ENCODE peak calls at places on chromosomes 2 and 18, in four cellular contexts. One of them, this sample, is unnamed.

GRCh38 chr18:10020176-10020575 is 106.4 kb downstream of the VAPA start:
- DNase-seq in upper lobe of right lung: no peak
- DNase-seq in stimulated activated CD4-positive, alpha-beta T cell treated with anti-CD3 and anti-CD28 coated beads, TNF-alpha, amount 100 ng/mL, for 4 hours: no peak
- DNase-seq in activated naive CD8-positive, alpha-beta T cell treated with anti-CD3 and anti-CD28 coated beads for 36 hours: no peak
- DNase-seq in this sample: no peak

GRCh38 chr2:231613655-231614558 is 21.2 kb downstream of the TEX44 start:
- DNase-seq in stimulated activated CD4-positive, alpha-beta T cell treated with anti-CD3 and anti-CD28 coated beads, TNF-alpha, amount 100 ng/mL, for 4 hours: peak
- DNase-seq in upper lobe of right lung: peak
- DNase-seq in activated naive CD8-positive, alpha-beta T cell treated with anti-CD3 and anti-CD28 coated beads for 36 hours: peak
- DNase-seq in this sample: no peak

GRCh38 chr18:8984131-8984670 is 118.3 kb upstream of the NDUFV2 start:
- DNase-seq in activated naive CD8-positive, alpha-beta T cell treated with anti-CD3 and anti-CD28 coated beads for 36 hours: no peak
- DNase-seq in stimulated activated CD4-positive, alpha-beta T cell treated with anti-CD3 and anti-CD28 coated beads, TNF-alpha, amount 100 ng/mL, for 4 hours: no peak
- DNase-seq in upper lobe of right lung: no peak
- DNase-seq in this sample: no peak

GRCh38 chr2:231008131-231008530 is 12.2 kb downstream of the SPATA3 start:
- DNase-seq in upper lobe of right lung: no peak
- DNase-seq in stimulated activated CD4-positive, alpha-beta T cell treated with anti-CD3 and anti-CD28 coated beads, TNF-alpha, amount 100 ng/mL, for 4 hours: no peak
- DNase-seq in activated naive CD8-positive, alpha-beta T cell treated with anti-CD3 and anti-CD28 coated beads for 36 hours: no peak
- DNase-seq in this sample: no peak

GRCh38 chr2:72513011-72513410 is 312.8 kb downstream of the EXOC6B start:
- DNase-seq in stimulated activated CD4-positive, alpha-beta T cell treated with anti-CD3 and anti-CD28 coated beads, TNF-alpha, amount 100 ng/mL, for 4 hours: no peak
- DNase-seq in upper lobe of right lung: no peak
- DNase-seq in activated naive CD8-positive, alpha-beta T cell treated with anti-CD3 and anti-CD28 coated beads for 36 hours: no peak
- DNase-seq in this sample: no peak

GRCh38 chr18:11654736-11655604 is 34.1 kb upstream of the GNAL start:
- DNase-seq in activated naive CD8-positive, alpha-beta T cell treated with anti-CD3 and anti-CD28 coated beads for 36 hours: peak
- DNase-seq in stimulated activated CD4-positive, alpha-beta T cell treated with anti-CD3 and anti-CD28 coated beads, TNF-alpha, amount 100 ng/mL, for 4 hours: peak
- DNase-seq in upper lobe of right lung: peak
- DNase-seq in this sample: peak

GRCh38 chr18:31876707-31877106 is 66.2 kb downstream of the TRAPPC8 start:
- DNase-seq in stimulated activated CD4-positive, alpha-beta T cell treated with anti-CD3 and anti-CD28 coated beads, TNF-alpha, amount 100 ng/mL, for 4 hours: no peak
- DNase-seq in upper lobe of right lung: no peak
- DNase-seq in activated naive CD8-positive, alpha-beta T cell treated with anti-CD3 and anti-CD28 coated beads for 36 hours: no peak
- DNase-seq in this sample: no peak

GRCh38 chr2:73971722-73972121 is 13.0 kb upstream of the TET3 start:
- DNase-seq in stimulated activated CD4-positive, alpha-beta T cell treated with anti-CD3 and anti-CD28 coated beads, TNF-alpha, amount 100 ng/mL, for 4 hours: no peak
- DNase-seq in upper lobe of right lung: no peak
- DNase-seq in activated naive CD8-positive, alpha-beta T cell treated with anti-CD3 and anti-CD28 coated beads for 36 hours: no peak
- DNase-seq in this sample: no peak

GRCh38 chr2:174774828-174775227 is 10.6 kb upstream of the CHRNA1 start:
- DNase-seq in activated naive CD8-positive, alpha-beta T cell treated with anti-CD3 and anti-CD28 coated beads for 36 hours: no peak
- DNase-seq in stimulated activated CD4-positive, alpha-beta T cell treated with anti-CD3 and anti-CD28 coated beads, TNF-alpha, amount 100 ng/mL, for 4 hours: no peak
- DNase-seq in upper lobe of right lung: no peak
- DNase-seq in this sample: no peak

GRCh38 chr2:143802242-143802641 is 673.0 kb downstream of the ARHGAP15 start:
- DNase-seq in stimulated activated CD4-positive, alpha-beta T cell treated with anti-CD3 and anti-CD28 coated beads, TNF-alpha, amount 100 ng/mL, for 4 hours: no peak
- DNase-seq in upper lobe of right lung: no peak
- DNase-seq in activated naive CD8-positive, alpha-beta T cell treated with anti-CD3 and anti-CD28 coated beads for 36 hours: no peak
- DNase-seq in this sample: no peak

GRCh38 chr18:46497129-46497528 is 159.9 kb downstream of the LOXHD1 start:
- DNase-seq in upper lobe of right lung: no peak
- DNase-seq in activated naive CD8-positive, alpha-beta T cell treated with anti-CD3 and anti-CD28 coated beads for 36 hours: no peak
- DNase-seq in stimulated activated CD4-positive, alpha-beta T cell treated with anti-CD3 and anti-CD28 coated beads, TNF-alpha, amount 100 ng/mL, for 4 hours: no peak
- DNase-seq in this sample: no peak

GRCh38 chr2:232900811-232901701 is 31.0 kb downstream of the SNORC start:
- DNase-seq in upper lobe of right lung: no peak
- DNase-seq in activated naive CD8-positive, alpha-beta T cell treated with anti-CD3 and anti-CD28 coated beads for 36 hours: no peak
- DNase-seq in stimulated activated CD4-positive, alpha-beta T cell treated with anti-CD3 and anti-CD28 coated beads, TNF-alpha, amount 100 ng/mL, for 4 hours: no peak
- DNase-seq in this sample: no peak

GRCh38 chr2:164811826-164812225 is 29.8 kb downstream of the COBLL1 start:
- DNase-seq in upper lobe of right lung: no peak
- DNase-seq in activated naive CD8-positive, alpha-beta T cell treated with anti-CD3 and anti-CD28 coated beads for 36 hours: no peak
- DNase-seq in stimulated activated CD4-positive, alpha-beta T cell treated with anti-CD3 and anti-CD28 coated beads, TNF-alpha, amount 100 ng/mL, for 4 hours: no peak
- DNase-seq in this sample: no peak

GRCh38 chr18:26756556-26756955 is 109.0 kb downstream of the AQP4 start:
- DNase-seq in upper lobe of right lung: no peak
- DNase-seq in activated naive CD8-positive, alpha-beta T cell treated with anti-CD3 and anti-CD28 coated beads for 36 hours: no peak
- DNase-seq in stimulated activated CD4-positive, alpha-beta T cell treated with anti-CD3 and anti-CD28 coated beads, TNF-alpha, amount 100 ng/mL, for 4 hours: no peak
- DNase-seq in this sample: no peak

GRCh38 chr18:5868218-5868904 is 27.0 kb downstream of the TMEM200C start:
- DNase-seq in activated naive CD8-positive, alpha-beta T cell treated with anti-CD3 and anti-CD28 coated beads for 36 hours: peak
- DNase-seq in upper lobe of right lung: no peak
- DNase-seq in stimulated activated CD4-positive, alpha-beta T cell treated with anti-CD3 and anti-CD28 coated beads, TNF-alpha, amount 100 ng/mL, for 4 hours: no peak
- DNase-seq in this sample: no peak

GRCh38 chr2:118123561-118124232 is 35.4 kb downstream of the INSIG2 start:
- DNase-seq in upper lobe of right lung: no peak
- DNase-seq in stimulated activated CD4-positive, alpha-beta T cell treated with anti-CD3 and anti-CD28 coated beads, TNF-alpha, amount 100 ng/mL, for 4 hours: no peak
- DNase-seq in activated naive CD8-positive, alpha-beta T cell treated with anti-CD3 and anti-CD28 coated beads for 36 hours: no peak
- DNase-seq in this sample: no peak

GRCh38 chr2:216066255-216066654 is 15.4 kb downstream of the PECR start:
- DNase-seq in activated naive CD8-positive, alpha-beta T cell treated with anti-CD3 and anti-CD28 coated beads for 36 hours: no peak
- DNase-seq in stimulated activated CD4-positive, alpha-beta T cell treated with anti-CD3 and anti-CD28 coated beads, TNF-alpha, amount 100 ng/mL, for 4 hours: no peak
- DNase-seq in upper lobe of right lung: no peak
- DNase-seq in this sample: no peak